ENCODE peak calls at places on chromosome 15, in ten cellular contexts. A, U, H, P, Z, J, R, C, E and O are unnamed samples.

GRCh38 chr15:39181901-39182300 is 399.0 kb upstream of the THBS1 start:
- DNase-seq in P (no peak), U (no peak), H (peak), Z (no peak), E (no peak), R (no peak), J (no peak), C (no peak), A (peak), O (peak)

GRCh38 chr15:37701230-37701629 is 233.2 kb upstream of the TMCO5A start:
- DNase-seq in Z (no peak), R (no peak), C (no peak), U (no peak), H (no peak), J (no peak), A (no peak), P (no peak), E (no peak), O (no peak)

GRCh38 chr15:29934251-29934650 is 112.0 kb upstream of the TJP1 start:
- DNase-seq in A (peak), P (no peak), H (peak), R (no peak), U (no peak), C (no peak), E (no peak), Z (no peak), J (no peak), O (peak)

GRCh38 chr15:29035571-29036285 is 150.0 kb downstream of the APBA2 start:
- DNase-seq in J (no peak), U (no peak), P (no peak), E (no peak), Z (no peak), R (peak), C (no peak), A (no peak), H (no peak), O (no peak)

GRCh38 chr15:58626378-58626777 is 123.1 kb downstream of the ADAM10 start:
- DNase-seq in H (no peak), A (no peak), Z (no peak), R (no peak), E (no peak), C (no peak), J (no peak), U (no peak), P (no peak), O (no peak)

GRCh38 chr15:67066041-67067021 is 929 bp downstream of the SMAD3 start:
- DNase-seq in R (no peak), Z (no peak), U (peak), E (no peak), C (peak), A (no peak), J (no peak), P (no peak), H (no peak), O (no peak)

GRCh38 chr15:91885714-91886265 is 32.3 kb downstream of the SLCO3A1 start:
- DNase-seq in U (no peak), J (no peak), P (no peak), C (no peak), Z (no peak), H (no peak), R (no peak), A (no peak), E (no peak), O (no peak)

GRCh38 chr15:88845616-88846015 is 42.4 kb downstream of the ACAN start:
- DNase-seq in C (no peak), H (no peak), A (no peak), E (no peak), J (no peak), P (no peak), Z (no peak), U (no peak), R (no peak), O (no peak)

GRCh38 chr15:96974761-96975160 is 644.3 kb downstream of the NR2F2 start:
- DNase-seq in E (no peak), P (no peak), U (no peak), C (no peak), H (peak), J (no peak), A (no peak), R (no peak), Z (no peak), O (no peak)

GRCh38 chr15:39287322-39288195 is 293.3 kb upstream of the THBS1 start:
- DNase-seq in J (no peak), P (no peak), Z (no peak), A (peak), R (peak), E (no peak), U (no peak), C (no peak), H (peak), O (no peak)

GRCh38 chr15:43274136-43274535 is 7.4 kb upstream of the TGM5 start:
- DNase-seq in A (no peak), Z (no peak), R (no peak), C (peak), P (peak), U (no peak), E (no peak), H (no peak), J (no peak), O (no peak)